ENCODE peak calls at places on chromosomes 1 and 21, in seven cellular contexts. J is foreskin fibroblast; S is PC-9; F is mucosa of descending colon; V is K562; A is Panc1; Z is CD8-positive, alpha-beta T cell. M is an unnamed sample.

GRCh38 chr21:36260030-36260787 is 59.8 kb upstream of the MORC3 start:
- DNase-seq in J (peak; percentile 52), S (peak; percentile 44), F (no peak), V (peak; percentile 74), A (peak; percentile 38), Z (peak; percentile 48), M (no peak)

GRCh38 chr1:218439541-218440295 is 94.6 kb downstream of the TGFB2 start:
- DNase-seq in J (no peak), S (no peak), F (no peak), V (no peak), A (no peak), Z (no peak), M (no peak)

GRCh38 chr1:94061513-94062443 is 59.2 kb downstream of the ABCA4 start:
- DNase-seq in J (peak; percentile 61), S (peak; percentile 83), F (no peak), V (peak; percentile 55), A (peak; percentile 66), Z (peak; percentile 21), M (no peak)

GRCh38 chr21:39441502-39442475 is 3.8 kb downstream of the LCA5L start:
- DNase-seq in J (peak; percentile 44), S (peak; percentile 42), F (no peak), V (peak; percentile 83), A (peak; percentile 20), Z (peak; percentile 25), M (no peak)

GRCh38 chr1:115668579-115668978 is 26.8 kb downstream of the VANGL1 start:
- DNase-seq in J (peak; percentile 26), S (no peak), F (no peak), V (peak; percentile 34), A (no peak), Z (no peak), M (no peak)

GRCh38 chr1:232487236-232487635 is 142.7 kb downstream of the SIPA1L2 start:
- DNase-seq in J (no peak), S (no peak), F (no peak), V (no peak), A (no peak), Z (no peak), M (no peak)

GRCh38 chr1:208054485-208054884 is 143.6 kb upstream of the CD34 start:
- DNase-seq in J (no peak), S (no peak), F (no peak), V (no peak), A (no peak), Z (no peak), M (no peak)

GRCh38 chr1:54823670-54824069 is 22.5 kb upstream of the TTC22 start:
- DNase-seq in J (no peak), S (no peak), F (no peak), V (no peak), A (no peak), Z (no peak), M (no peak)

GRCh38 chr1:59926381-59927243 is at the start of gene CYP2J2:
- DNase-seq in J (peak; percentile 23), S (peak; percentile 47), F (peak; percentile 79), V (peak; percentile 4), A (no peak), Z (peak; percentile 32), M (no peak)

GRCh38 chr21:15127437-15127836 is 62.6 kb upstream of the NRIP1 start:
- DNase-seq in J (no peak), S (no peak), F (no peak), V (no peak), A (no peak), Z (no peak), M (no peak)

GRCh38 chr1:88800382-88801051 is 90.8 kb downstream of the GTF2B start:
- DNase-seq in J (peak; percentile 9), S (no peak), F (no peak), V (peak; percentile 57), A (peak; percentile 15), Z (peak; percentile 22), M (peak; percentile 11)

GRCh38 chr1:110787328-110788071 is 85.4 kb upstream of the CD53 start:
- DNase-seq in J (no peak), S (no peak), F (peak; percentile 52), V (no peak), A (no peak), Z (peak; percentile 16), M (no peak)

GRCh38 chr1:117674521-117675400 is 68.9 kb downstream of the TENT5C start:
- DNase-seq in J (no peak), S (peak; percentile 55), F (no peak), V (peak; percentile 81), A (peak; percentile 22), Z (peak; percentile 58), M (peak; percentile 11)

GRCh38 chr1:14782741-14783591 is 184.5 kb downstream of the KAZN start:
- DNase-seq in J (no peak), S (no peak), F (no peak), V (peak; percentile 87), A (no peak), Z (no peak), M (no peak)

GRCh38 chr1:67937651-67938050 is 104.4 kb upstream of the GNG12 start:
- DNase-seq in J (peak; percentile 43), S (no peak), F (no peak), V (no peak), A (no peak), Z (no peak), M (no peak)

GRCh38 chr1:81484284-81484683 is 316.4 kb upstream of the ADGRL2 start:
- DNase-seq in J (no peak), S (no peak), F (no peak), V (no peak), A (no peak), Z (no peak), M (peak; percentile 75)

GRCh38 chr1:5312870-5313269 is 658.5 kb downstream of the AJAP1 start:
- DNase-seq in J (no peak), S (no peak), F (no peak), V (no peak), A (no peak), Z (no peak), M (no peak)
- H3K4me3 ChIP-seq in J (no peak overlapping the region), S (no peak overlapping the region), F (no peak overlapping the region), V (no peak overlapping the region), A (no peak overlapping the region), Z (no peak overlapping the region), M (no peak overlapping the region)

GRCh38 chr1:225809842-225810578 is at the start of gene EPHX1:
- DNase-seq in J (peak; percentile 88), S (peak; percentile 76), F (peak; percentile 91), V (peak; percentile 93), A (peak; percentile 33), Z (peak; percentile 62), M (peak; percentile 56)
- TF ChIP-seq CTCF in J (no peak), S (no peak), F (no peak), V (peak; percentile 54), A (no peak), Z (no peak), M (peak; percentile 52)

DNA sequence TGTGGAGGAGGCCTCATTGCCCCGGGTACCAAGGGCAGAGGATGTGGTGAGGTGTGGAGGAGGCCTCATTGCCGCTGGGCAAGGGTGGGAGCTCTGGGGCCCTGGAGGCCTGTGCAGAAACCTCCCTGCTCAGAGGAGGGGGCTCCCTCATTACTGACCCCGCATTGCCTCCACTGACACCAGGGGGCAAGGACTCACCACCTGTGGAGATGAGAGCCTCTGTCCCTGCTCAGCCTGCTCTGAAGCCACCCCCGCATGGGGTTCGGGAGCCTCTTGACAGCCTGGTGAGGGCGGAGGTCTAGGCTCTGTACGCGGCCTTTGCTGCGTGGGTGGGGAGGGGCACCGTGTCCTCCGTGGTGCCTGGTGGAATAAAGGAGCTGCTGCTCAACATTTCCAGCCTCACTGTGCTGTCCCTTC is 95.0 kb upstream of the COL6A1 start:
- DNase-seq in J (no peak), S (no peak), F (peak; percentile 45), V (no peak), A (no peak), Z (no peak), M (no peak)
- H3K4me3 ChIP-seq in J (no peak overlapping the region), S (no peak overlapping the region), F (no peak overlapping the region), V (no peak overlapping the region), A (no peak overlapping the region), Z (no peak overlapping the region), M (no peak overlapping the region)

GRCh38 chr1:171403396-171403795 is 81.9 kb upstream of the PRRC2C start:
- DNase-seq in J (no peak), S (peak; percentile 71), F (no peak), V (no peak), A (no peak), Z (no peak), M (no peak)

GRCh38 chr1:171405391-171405714 is 80.0 kb upstream of the PRRC2C start:
- DNase-seq in J (no peak), S (no peak), F (no peak), V (no peak), A (no peak), Z (no peak), M (no peak)
- TF ChIP-seq CTCF in J (no peak), S (peak; percentile 0), F (no peak), V (no peak), A (peak; percentile 50), Z (no peak), M (no peak)

GRCh38 chr1:29953938-29954337 is 717.6 kb downstream of the PTPRU start:
- DNase-seq in J (no peak), S (no peak), F (no peak), V (no peak), A (no peak), Z (no peak), M (no peak)
- H3K4me3 ChIP-seq in J (no peak overlapping the region), S (no peak overlapping the region), F (no peak overlapping the region), V (no peak overlapping the region), A (no peak overlapping the region), Z (no peak overlapping the region), M (no peak overlapping the region)

GRCh38 chr1:9929431-9930385 is 13.5 kb downstream of the LZIC start:
- DNase-seq in J (no peak), S (no peak), F (no peak), V (peak; percentile 91), A (no peak), Z (no peak), M (no peak)
- TF ChIP-seq CTCF in J (no peak), S (no peak), F (no peak), V (no peak), A (no peak), Z (no peak), M (no peak)

GRCh38 chr1:153968972-153969371 is 1.3 kb downstream of the CREB3L4 start:
- DNase-seq in J (no peak), S (no peak), F (no peak), V (no peak), A (no peak), Z (no peak), M (no peak)
- H3K4me3 ChIP-seq in J (no peak overlapping the region), S (peak overlapping the region; percentile 90), F (no peak overlapping the region), V (peak overlapping the region; percentile 51), A (no peak overlapping the region), Z (no peak overlapping the region), M (peak overlapping the region; percentile 97)

M was measured in LNCaP clone FGC.